ENCODE peak calls at places on chromosomes 1 and 21, in eight cellular contexts. J, Y, C, G, A, M, R and K are unnamed samples.

GRCh38 chr1:75085931-75086330 is 48.3 kb upstream of the LHX8 start:
- DNase-seq in J (no peak), Y (no peak), C (no peak), G (no peak), A (no peak), M (no peak), R (no peak), K (no peak)

GRCh38 chr1:162240643-162240976 is 136.0 kb downstream of the SPATA46 start:
- DNase-seq in J (no peak), Y (no peak), C (no peak), G (no peak), A (no peak), M (no peak), R (no peak), K (no peak)

GRCh38 chr1:178540646-178541045 is 27.7 kb downstream of the TEX35 start:
- DNase-seq in J (no peak), Y (no peak), C (no peak), G (no peak), A (peak), M (no peak), R (peak), K (no peak)

GRCh38 chr1:92536593-92537332 is 50.0 kb upstream of the GFI1 start:
- DNase-seq in J (no peak), Y (no peak), C (no peak), G (no peak), A (no peak), M (peak), R (peak), K (peak)

GRCh38 chr1:55035904-55036303 is 3.4 kb upstream of the PCSK9 start:
- DNase-seq in J (no peak), Y (no peak), C (peak), G (no peak), A (no peak), M (no peak), R (no peak), K (no peak)

GRCh38 chr1:26578167-26578566 is 48.6 kb downstream of the RPS6KA1 start:
- DNase-seq in J (no peak), Y (no peak), C (no peak), G (no peak), A (no peak), M (no peak), R (no peak), K (no peak)

GRCh38 chr1:93753766-93754763 is 72.4 kb upstream of the BCAR3 start:
- DNase-seq in J (no peak), Y (no peak), C (no peak), G (no peak), A (peak), M (no peak), R (peak), K (no peak)

GRCh38 chr1:204274441-204274840 is 60.7 kb upstream of the GOLT1A start:
- DNase-seq in J (no peak), Y (no peak), C (no peak), G (no peak), A (no peak), M (no peak), R (peak), K (no peak)

GRCh38 chr21:16578912-16579311 is 849.1 kb downstream of the USP25 start:
- DNase-seq in J (no peak), Y (no peak), C (no peak), G (no peak), A (no peak), M (no peak), R (peak), K (no peak)

GRCh38 chr1:24866211-24867063 is 63.6 kb downstream of the RUNX3 start:
- DNase-seq in J (no peak), Y (no peak), C (no peak), G (no peak), A (no peak), M (peak), R (peak), K (no peak)

GRCh38 chr1:47449702-47450552 is 12.1 kb downstream of the FOXD2 start:
- DNase-seq in J (peak), Y (no peak), C (peak), G (peak), A (no peak), M (peak), R (no peak), K (peak)

GRCh38 chr21:28066051-28066450 is 926.6 kb downstream of the LTN1 start:
- DNase-seq in J (no peak), Y (no peak), C (no peak), G (no peak), A (peak), M (no peak), R (peak), K (no peak)

GRCh38 chr1:113027449-113027848 is 45.5 kb upstream of the LRIG2 start:
- DNase-seq in J (no peak), Y (no peak), C (peak), G (no peak), A (no peak), M (no peak), R (no peak), K (no peak)

GRCh38 chr1:17574502-17574901 is 35.0 kb downstream of the ARHGEF10L start:
- DNase-seq in J (no peak), Y (no peak), C (peak), G (no peak), A (no peak), M (no peak), R (no peak), K (no peak)

GRCh38 chr1:38037481-38037939 is 9.1 kb downstream of the POU3F1 start:
- DNase-seq in J (no peak), Y (no peak), C (no peak), G (no peak), A (no peak), M (peak), R (peak), K (peak)

GRCh38 chr1:52907068-52907811 is 14.3 kb downstream of the ECHDC2 start:
- DNase-seq in J (no peak), Y (no peak), C (no peak), G (peak), A (no peak), M (no peak), R (no peak), K (no peak)

GRCh38 chr1:32623775-32624174 is 26.6 kb downstream of the ZBTB8OS start:
- DNase-seq in J (no peak), Y (no peak), C (no peak), G (no peak), A (no peak), M (no peak), R (no peak), K (no peak)

GRCh38 chr1:229538945-229539344 is 19.6 kb downstream of the ABCB10 start:
- DNase-seq in J (no peak), Y (no peak), C (no peak), G (peak), A (no peak), M (no peak), R (no peak), K (no peak)

GRCh38 chr1:225815526-225816178 is 5.7 kb downstream of the EPHX1 start:
- DNase-seq in J (no peak), Y (no peak), C (no peak), G (no peak), A (no peak), M (no peak), R (no peak), K (no peak)

GRCh38 chr1:94113592-94114322 is 7.2 kb downstream of the ABCA4 start:
- DNase-seq in J (no peak), Y (no peak), C (peak), G (no peak), A (no peak), M (no peak), R (no peak), K (no peak)

GRCh38 chr1:226976671-226977287 is 36.7 kb downstream of the COQ8A start:
- DNase-seq in J (no peak), Y (no peak), C (no peak), G (no peak), A (no peak), M (no peak), R (no peak), K (no peak)

GRCh38 chr1:197017558-197018146 is 40.3 kb downstream of the CFHR5 start:
- DNase-seq in J (no peak), Y (no peak), C (no peak), G (no peak), A (no peak), M (no peak), R (no peak), K (no peak)

GRCh38 chr1:44571712-44572571 is 102.3 kb downstream of the TMEM53 start:
- DNase-seq in J (no peak), Y (no peak), C (peak), G (peak), A (no peak), M (peak), R (no peak), K (peak)

GRCh38 chr1:155186266-155186954 is 12.8 kb downstream of the TRIM46 start:
- DNase-seq in J (no peak), Y (no peak), C (peak), G (no peak), A (no peak), M (no peak), R (no peak), K (no peak)

GRCh38 chr1:11318982-11319381 is 46.0 kb downstream of the UBIAD1 start:
- DNase-seq in J (no peak), Y (no peak), C (peak), G (no peak), A (no peak), M (no peak), R (no peak), K (no peak)

GRCh38 chr1:244049142-244049968 is 1.7 kb upstream of the ZBTB18 start:
- DNase-seq in J (peak), Y (peak), C (peak), G (peak), A (no peak), M (peak), R (no peak), K (peak)

GRCh38 chr1:109793486-109794318 is 30.0 kb upstream of the EPS8L3 start:
- DNase-seq in J (no peak), Y (peak), C (peak), G (peak), A (peak), M (no peak), R (peak), K (no peak)

GRCh38 chr1:54664364-54664763 is 22.8 kb downstream of the MROH7 start:
- DNase-seq in J (no peak), Y (no peak), C (no peak), G (no peak), A (no peak), M (no peak), R (no peak), K (no peak)

GRCh38 chr1:204495078-204495753 is 611 bp upstream of the PIK3C2B start:
- DNase-seq in J (no peak), Y (no peak), C (peak), G (no peak), A (no peak), M (peak), R (no peak), K (peak)

GRCh38 chr1:247445775-247446364 is 12.0 kb downstream of the OR2B11 start:
- DNase-seq in J (no peak), Y (no peak), C (no peak), G (no peak), A (no peak), M (no peak), R (no peak), K (no peak)

GRCh38 chr1:247444571-247444970 is 13.3 kb downstream of the OR2B11 start:
- DNase-seq in J (peak), Y (no peak), C (no peak), G (no peak), A (no peak), M (no peak), R (no peak), K (no peak)

GRCh38 chr1:247447162-247447909 is 10.6 kb downstream of the OR2B11 start:
- DNase-seq in J (no peak), Y (no peak), C (no peak), G (no peak), A (no peak), M (no peak), R (no peak), K (no peak)

GRCh38 chr1:247451388-247452010 is 6.4 kb downstream of the OR2B11 start:
- DNase-seq in J (no peak), Y (no peak), C (no peak), G (no peak), A (no peak), M (no peak), R (no peak), K (no peak)

DNA sequence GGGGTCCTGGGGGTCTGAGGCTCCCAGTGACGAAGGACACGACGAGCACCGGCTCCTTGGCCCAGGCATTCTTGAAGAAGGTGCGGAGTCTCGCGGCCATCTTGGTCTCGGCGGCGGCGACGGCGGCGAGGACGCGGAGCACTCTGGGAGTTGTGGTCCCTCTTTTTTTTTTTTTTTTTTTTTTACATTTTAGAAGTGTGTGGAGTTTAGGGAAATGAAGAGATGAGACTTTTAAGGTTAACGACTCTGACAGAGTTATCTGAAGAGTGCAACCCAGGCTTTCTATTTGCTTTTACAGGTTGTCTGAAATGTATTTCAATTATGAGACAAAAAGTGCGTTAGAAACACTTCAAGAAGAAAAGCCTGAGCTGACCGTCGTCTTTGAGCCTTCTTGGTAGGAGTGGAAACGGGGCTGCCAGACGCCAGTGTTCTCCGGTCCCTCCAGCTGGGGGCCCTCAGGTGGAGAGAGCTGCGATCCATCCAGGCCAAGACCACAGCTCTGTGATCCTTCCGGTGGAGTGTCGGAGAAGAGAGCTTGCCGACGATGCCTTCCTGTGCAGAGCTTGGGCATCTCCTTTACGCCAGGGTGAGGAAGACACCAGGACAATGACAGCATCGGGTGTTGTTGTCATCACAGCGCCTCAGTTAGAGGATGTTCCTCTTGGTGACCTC is 9.7 kb downstream of the OR2B11 start:
- DNase-seq in J (peak), Y (peak), C (peak), G (peak), A (peak), M (no peak), R (peak), K (no peak)
- TF ChIP-seq CTCF in J (no peak), Y (no peak), C (peak), G (no peak), A (peak), M (no peak), R (no peak), K (no peak)

GRCh38 chr1:212968385-212968863 is 18.1 kb downstream of the VASH2 start:
- DNase-seq in J (no peak), Y (no peak), C (no peak), G (no peak), A (no peak), M (peak), R (no peak), K (no peak)

GRCh38 chr1:212970085-212970484 is 19.7 kb downstream of the VASH2 start:
- DNase-seq in J (peak), Y (no peak), C (no peak), G (no peak), A (no peak), M (no peak), R (no peak), K (no peak)

GRCh38 chr1:212966619-212967018 is 16.3 kb downstream of the VASH2 start:
- DNase-seq in J (no peak), Y (no peak), C (no peak), G (no peak), A (no peak), M (no peak), R (no peak), K (no peak)

GRCh38 chr1:212971312-212971711 is 21.0 kb downstream of the VASH2 start:
- DNase-seq in J (no peak), Y (no peak), C (no peak), G (no peak), A (no peak), M (no peak), R (no peak), K (no peak)

GRCh38 chr1:212967767-212968166 is 17.4 kb downstream of the VASH2 start:
- DNase-seq in J (no peak), Y (no peak), C (peak), G (peak), A (no peak), M (no peak), R (peak), K (no peak)
- TF ChIP-seq CTCF in J (peak), Y (no peak), C (peak), G (no peak), A (peak), M (peak), R (peak), K (peak)

DNA sequence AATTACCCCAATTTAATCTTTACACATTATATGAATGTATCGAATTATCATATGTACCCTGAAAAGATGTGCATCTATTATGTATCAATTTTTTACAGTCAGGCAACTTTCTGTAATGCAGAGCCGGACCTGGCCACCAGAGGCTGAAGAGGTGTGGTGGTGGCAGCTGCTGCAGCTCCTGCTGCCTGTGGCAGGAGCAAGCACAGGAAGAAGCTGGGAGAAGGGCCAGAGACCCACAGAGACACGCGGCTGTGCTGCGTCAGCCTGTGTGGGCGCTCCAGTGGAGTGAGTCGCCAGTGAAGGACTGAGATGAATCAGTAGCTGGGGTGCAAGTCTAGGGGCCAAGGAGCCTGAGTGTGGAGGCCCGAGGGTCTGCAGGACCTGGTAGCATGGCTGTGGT is 74.3 kb upstream of the COG2 start:
- DNase-seq in J (no peak), Y (no peak), C (peak), G (peak), A (no peak), M (no peak), R (peak), K (no peak)
- TF ChIP-seq CTCF in J (peak), Y (no peak), C (peak), G (peak), A (no peak), M (no peak), R (peak), K (no peak)

GRCh38 chr1:1550591-1551432 is 10.4 kb upstream of the TMEM240 start:
- DNase-seq in J (no peak), Y (no peak), C (peak), G (no peak), A (no peak), M (no peak), R (peak), K (no peak)
- TF ChIP-seq CTCF in J (peak), Y (no peak), C (peak), G (no peak), A (peak), M (peak), R (peak), K (no peak)

GRCh38 chr1:166165661-166166399 is 971 bp downstream of the FAM78B start:
- DNase-seq in J (peak), Y (no peak), C (peak), G (no peak), A (no peak), M (peak), R (peak), K (peak)

GRCh38 chr1:166166400-166166699 is 451 bp downstream of the FAM78B start:
- DNase-seq in J (no peak), Y (no peak), C (no peak), G (no peak), A (no peak), M (no peak), R (no peak), K (no peak)

GRCh38 chr1:166167395-166167922 is 658 bp upstream of the FAM78B start:
- DNase-seq in J (no peak), Y (no peak), C (peak), G (no peak), A (no peak), M (no peak), R (peak), K (peak)

GRCh38 chr1:166164995-166165660 is 1.7 kb downstream of the FAM78B start:
- DNase-seq in J (peak), Y (no peak), C (peak), G (peak), A (no peak), M (peak), R (peak), K (peak)

GRCh38 chr1:166166701-166167394 is at the start of gene FAM78B:
- DNase-seq in J (peak), Y (peak), C (peak), G (peak), A (no peak), M (peak), R (peak), K (peak)
- TF ChIP-seq CTCF in J (no peak), Y (no peak), C (no peak), G (peak), A (no peak), M (peak), R (peak), K (peak)

GRCh38 chr1:208276757-208277435 is 32.7 kb upstream of the PLXNA2 start:
- DNase-seq in J (no peak), Y (no peak), C (no peak), G (no peak), A (no peak), M (no peak), R (no peak), K (no peak)
- TF ChIP-seq CTCF in J (no peak), Y (no peak), C (no peak), G (no peak), A (no peak), M (no peak), R (no peak), K (no peak)

GRCh38 chr1:212107481-212107880 is 71.9 kb downstream of the DTL start:
- DNase-seq in J (no peak), Y (no peak), C (no peak), G (no peak), A (no peak), M (no peak), R (no peak), K (no peak)

GRCh38 chr1:212108187-212108586 is 72.6 kb downstream of the DTL start:
- DNase-seq in J (no peak), Y (no peak), C (no peak), G (no peak), A (no peak), M (no peak), R (no peak), K (no peak)

GRCh38 chr1:212108981-212109380 is 73.4 kb downstream of the DTL start:
- DNase-seq in J (no peak), Y (no peak), C (no peak), G (no peak), A (no peak), M (no peak), R (no peak), K (no peak)

GRCh38 chr1:212109713-212110112 is 74.2 kb downstream of the DTL start:
- DNase-seq in J (no peak), Y (no peak), C (no peak), G (no peak), A (no peak), M (no peak), R (no peak), K (no peak)

DNA sequence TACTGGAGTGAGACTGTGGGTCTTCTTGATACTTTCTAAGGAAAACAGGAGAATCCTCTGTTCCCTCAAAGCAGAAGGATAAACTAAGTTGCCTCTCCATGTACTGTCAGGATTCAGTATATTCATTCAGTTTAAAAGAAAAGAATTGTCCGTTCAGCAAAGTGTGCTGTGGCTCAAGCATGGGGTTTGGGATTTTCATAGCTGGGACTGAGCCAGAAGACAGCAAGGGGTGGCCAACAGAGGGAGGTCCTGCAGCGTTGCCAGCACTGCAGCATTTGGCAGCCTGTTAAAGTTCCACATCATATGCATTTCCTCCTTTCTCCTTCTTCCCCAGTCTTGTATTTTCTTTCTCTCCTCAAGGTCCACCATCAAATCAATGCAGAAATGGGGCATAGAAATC is 75.1 kb downstream of the DTL start:
- DNase-seq in J (no peak), Y (no peak), C (no peak), G (no peak), A (no peak), M (no peak), R (peak), K (no peak)
- TF ChIP-seq CTCF in J (no peak), Y (no peak), C (no peak), G (no peak), A (peak), M (no peak), R (peak), K (no peak)

GRCh38 chr1:186994816-186995361 is 166.1 kb downstream of the PLA2G4A start:
- DNase-seq in J (no peak), Y (no peak), C (no peak), G (no peak), A (no peak), M (no peak), R (no peak), K (no peak)
- TF ChIP-seq CTCF in J (no peak), Y (no peak), C (no peak), G (no peak), A (no peak), M (no peak), R (no peak), K (no peak)